ENCODE peak calls at places on chromosome X, in five cellular contexts. J is HCT116, G is neural progenitor cell, H is MM.1S, U is PC-3. B is an unnamed sample. For H3K36me3, the result is how much of the 10 kb centered on the place peaks cover.

GRCh38 chrX:48540015-48540350 is 469 bp downstream of the TBC1D25 start:
- DNase-seq in H (peak), J (peak), G (no peak), U (no peak), B (peak)

GRCh38 chrX:102085706-102086105 is 39.8 kb upstream of the TCEAL2 start:
- DNase-seq in J (no peak), H (no peak), U (no peak), G (no peak), B (no peak)

GRCh38 chrX:119512145-119512800 is 44.0 kb downstream of the SLC25A5 start:
- DNase-seq in J (peak), U (peak), G (peak), H (peak), B (peak)

GRCh38 chrX:67607436-67607835 is 63.6 kb downstream of the AR start:
- DNase-seq in U (no peak), G (no peak), J (no peak), H (no peak), B (no peak)

GRCh38 chrX:6187256-6187655 is 41.4 kb downstream of the NLGN4X start:
- DNase-seq in H (no peak), U (no peak), J (no peak), G (no peak), B (no peak)

GRCh38 chrX:87525771-87526229 is 8.2 kb downstream of the KLHL4 start:
- DNase-seq in U (peak), J (no peak), H (no peak), G (no peak), B (peak)

GRCh38 chrX:46574941-46575381 is 1.4 kb downstream of the CHST7 start:
- DNase-seq in J (no peak), H (peak), U (no peak), G (peak), B (peak)

GRCh38 chrX:7926501-7926900 is 712 bp downstream of the PNPLA4 start:
- DNase-seq in G (no peak), H (no peak), U (peak), J (no peak), B (no peak)

GRCh38 chrX:40094041-40094899 is 3.5 kb downstream of the BCOR start:
- DNase-seq in G (peak), J (no peak), H (peak), U (peak), B (peak)

GRCh38 chrX:116436358-116436816 is at the start of gene SLC6A14:
- DNase-seq in U (peak), J (no peak), G (no peak), H (no peak), B (peak)

GRCh38 chrX:45497290-45497689 is 296.6 kb upstream of the DIPK2B start:
- DNase-seq in H (no peak), G (no peak), U (no peak), J (no peak), B (no peak)

GRCh38 chrX:71996826-71997225 is 86.2 kb downstream of the NHSL2 start:
- DNase-seq in U (no peak), G (peak), H (no peak), J (no peak), B (no peak)

GRCh38 chrX:115591420-115591819 is 30.4 kb downstream of the PLS3 start:
- DNase-seq in G (no peak), J (no peak), H (no peak), U (no peak), B (no peak)

GRCh38 chrX:24242649-24243556 is 71.0 kb downstream of the SUPT20HL2 start:
- DNase-seq in U (no peak), J (no peak), H (peak), G (no peak), B (peak)

GRCh38 chrX:132775230-132775823 is 183.1 kb downstream of the HS6ST2 start:
- DNase-seq in H (no peak), U (no peak), G (no peak), J (no peak), B (no peak)

GRCh38 chrX:73581002-73581628 is 18.1 kb downstream of the CHIC1 start:
- DNase-seq in H (no peak), U (peak), J (no peak), G (no peak), B (peak)

GRCh38 chrX:65690057-65690855 is 22.8 kb downstream of the MSN start:
- DNase-seq in G (no peak), J (no peak), U (peak), H (no peak), B (no peak)

GRCh38 chrX:151082077-151082948 is 94.1 kb upstream of the GPR50 start:
- DNase-seq in G (peak), H (peak), J (peak), U (peak), B (peak)

GRCh38 chrX:130196453-130196852 is 24.7 kb downstream of the RAB33A start:
- DNase-seq in H (no peak), J (no peak), U (no peak), G (no peak), B (no peak)

DNA sequence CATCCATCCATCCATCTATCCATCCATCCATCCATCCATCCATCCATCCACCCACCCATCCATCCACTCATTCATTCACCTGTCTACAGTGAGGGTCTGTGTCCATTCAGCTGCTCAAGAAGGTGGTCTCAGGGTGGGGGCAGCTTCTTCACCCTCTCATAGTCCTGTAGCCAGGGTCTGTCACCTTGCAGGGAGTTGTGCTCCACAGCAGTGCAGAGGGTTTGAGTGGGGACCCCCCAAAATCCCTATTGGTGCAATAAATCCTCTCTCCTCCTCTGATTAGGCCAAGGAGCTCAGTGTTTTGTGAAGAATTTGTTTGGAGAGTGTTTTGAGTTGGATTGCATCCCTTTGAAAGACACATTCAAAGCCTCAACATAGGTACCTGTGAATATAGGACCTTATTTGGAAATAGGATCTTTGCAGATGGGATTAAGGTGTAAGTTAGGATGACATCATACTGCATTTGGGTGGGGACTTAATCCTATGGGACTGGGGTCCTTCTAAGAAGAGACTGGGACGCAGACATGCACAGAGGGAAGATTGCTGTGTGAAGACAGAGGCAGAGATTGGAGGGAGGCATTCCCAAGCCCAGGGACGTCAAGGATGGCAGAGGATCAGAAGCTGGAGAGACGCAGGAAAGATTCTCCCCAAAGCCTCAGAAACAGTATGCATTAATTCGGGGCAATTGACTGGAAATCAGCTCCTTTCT is 12.0 kb downstream of the P2RY8 start:
- DNase-seq in H (no peak), U (no peak), G (no peak), J (no peak), B (no peak)
- TF ChIP-seq EZH2phosphoT487 in H (no peak), U (no peak), G (no peak), J (no peak), B (no peak)

GRCh38 chrX:86146102-86146501 is 2.1 kb upstream of the DACH2 start:
- DNase-seq in H (no peak), G (no peak), J (no peak), U (no peak), B (no peak)

GRCh38 chrX:86154586-86154985 is 6.3 kb downstream of the DACH2 start:
- DNase-seq in G (no peak), H (no peak), J (no peak), U (no peak), B (no peak)

GRCh38 chrX:86149089-86149488 is 838 bp downstream of the DACH2 start:
- DNase-seq in H (no peak), J (no peak), G (peak), U (no peak), B (no peak)

GRCh38 chrX:86148024-86148511 is at the start of gene DACH2:
- DNase-seq in U (peak), G (peak), H (peak), J (no peak), B (peak)

GRCh38 chrX:86148594-86148993 is 343 bp downstream of the DACH2 start:
- DNase-seq in H (no peak), U (no peak), J (no peak), G (peak), B (peak)
- H2AFZ ChIP-seq in H (peak), U (peak), J (no peak), G (peak), B (peak)

DNA sequence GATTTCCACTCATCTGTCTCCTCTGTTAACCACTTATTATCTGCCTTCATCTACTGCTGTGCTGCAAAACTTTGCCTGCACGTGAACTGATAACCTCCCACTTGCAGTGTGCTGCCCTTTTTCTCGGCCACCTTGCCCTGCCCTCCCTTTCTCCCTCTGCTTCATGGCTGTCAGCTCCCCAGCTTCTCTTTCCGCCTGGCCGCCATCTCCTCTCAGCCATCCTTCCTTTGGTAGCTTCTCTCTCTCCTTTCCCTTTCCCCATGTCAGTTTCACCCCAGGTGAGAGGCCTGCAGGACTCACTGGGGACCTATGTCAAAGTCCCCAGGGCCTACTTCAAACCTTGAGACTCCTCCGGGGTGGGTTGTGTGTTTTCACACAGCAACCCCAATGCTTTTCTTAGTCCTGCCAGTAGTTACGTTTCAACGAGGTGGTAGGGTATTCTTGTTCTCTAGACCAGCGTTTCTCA is 6.6 kb downstream of the MSL3 start:
- DNase-seq in U (no peak), G (no peak), J (no peak), H (no peak), B (no peak)
- H3K36me3 ChIP-seq in U (under half), G (under half), J (under half), H (under half), B (under half)

GRCh38 chrX:100743009-100743615 is 11.2 kb upstream of the SYTL4 start:
- DNase-seq in H (no peak), G (no peak), J (no peak), U (no peak), B (no peak)
- TF ChIP-seq EZH2phosphoT487 in H (no peak), G (no peak), J (no peak), U (no peak), B (no peak)

DNA sequence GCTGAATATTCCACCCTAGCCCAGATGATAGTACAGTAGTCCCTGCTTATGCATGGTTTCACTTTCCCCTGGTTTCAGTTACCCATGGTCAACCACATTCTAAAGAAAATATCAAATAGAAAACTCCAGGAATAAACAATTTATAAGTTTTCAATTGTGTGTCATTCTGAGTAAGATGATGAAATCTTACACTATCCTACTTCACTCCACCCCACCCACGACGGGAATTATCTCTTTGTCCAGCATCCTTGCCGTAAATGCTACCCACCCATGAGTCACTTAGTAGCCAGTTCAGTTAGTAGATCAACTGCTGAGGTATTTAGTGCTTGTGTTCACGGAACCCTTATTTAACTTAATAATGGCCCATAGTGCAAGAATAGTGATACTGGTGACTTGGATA is 91.4 kb downstream of the KLHL13 start:
- DNase-seq in U (peak), G (no peak), J (no peak), H (no peak), B (no peak)
- H2AFZ ChIP-seq in U (peak), G (no peak), J (no peak), H (no peak), B (no peak)

DNA sequence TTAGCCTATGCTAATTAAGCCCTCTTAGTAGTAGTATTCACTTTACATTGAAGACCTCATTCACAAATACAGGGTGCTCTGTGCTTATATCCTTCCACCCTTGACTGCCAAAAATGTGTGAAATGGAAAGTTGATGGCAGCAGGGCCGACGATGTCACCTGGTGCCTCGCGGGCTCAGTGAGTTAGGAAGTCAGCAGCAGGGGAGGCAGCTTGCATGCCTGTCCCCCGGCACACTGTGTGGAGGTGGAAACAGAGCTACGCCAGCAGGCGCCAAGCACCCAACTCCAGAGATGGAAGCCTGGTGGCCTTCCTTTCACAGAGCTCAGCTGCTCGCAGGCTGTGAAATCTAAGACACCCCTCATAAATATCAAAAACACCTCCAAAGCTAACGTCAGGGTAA is 8.4 kb downstream of the MSL3 start:
- DNase-seq in G (no peak), J (no peak), U (no peak), H (no peak), B (no peak)
- H3K36me3 ChIP-seq in G (under half), J (under half), U (under half), H (under half), B (under half)

DNA sequence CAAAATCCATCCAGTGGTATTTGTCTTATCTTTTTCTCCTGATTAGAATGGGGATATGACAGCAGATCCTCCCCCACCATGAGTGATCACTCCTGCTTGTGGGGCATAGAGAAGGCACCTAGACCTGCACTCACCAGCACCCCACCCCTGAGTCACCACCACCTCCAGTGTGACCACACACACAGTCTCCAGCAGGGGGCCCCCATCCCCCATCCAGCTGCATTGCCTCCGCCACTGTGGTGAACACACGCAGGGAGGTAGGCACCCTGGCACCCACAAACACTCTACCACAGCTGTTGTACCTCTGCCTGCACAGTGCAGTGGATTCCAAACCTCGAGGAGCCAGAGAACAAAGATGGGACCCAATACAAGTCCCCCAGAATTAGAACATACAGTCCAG is 9.0 kb upstream of the MAGEA8 start:
- DNase-seq in G (peak), H (no peak), J (peak), U (peak), B (peak)
- TF ChIP-seq EZH2phosphoT487 in G (no peak), H (no peak), J (no peak), U (no peak), B (no peak)

DNA sequence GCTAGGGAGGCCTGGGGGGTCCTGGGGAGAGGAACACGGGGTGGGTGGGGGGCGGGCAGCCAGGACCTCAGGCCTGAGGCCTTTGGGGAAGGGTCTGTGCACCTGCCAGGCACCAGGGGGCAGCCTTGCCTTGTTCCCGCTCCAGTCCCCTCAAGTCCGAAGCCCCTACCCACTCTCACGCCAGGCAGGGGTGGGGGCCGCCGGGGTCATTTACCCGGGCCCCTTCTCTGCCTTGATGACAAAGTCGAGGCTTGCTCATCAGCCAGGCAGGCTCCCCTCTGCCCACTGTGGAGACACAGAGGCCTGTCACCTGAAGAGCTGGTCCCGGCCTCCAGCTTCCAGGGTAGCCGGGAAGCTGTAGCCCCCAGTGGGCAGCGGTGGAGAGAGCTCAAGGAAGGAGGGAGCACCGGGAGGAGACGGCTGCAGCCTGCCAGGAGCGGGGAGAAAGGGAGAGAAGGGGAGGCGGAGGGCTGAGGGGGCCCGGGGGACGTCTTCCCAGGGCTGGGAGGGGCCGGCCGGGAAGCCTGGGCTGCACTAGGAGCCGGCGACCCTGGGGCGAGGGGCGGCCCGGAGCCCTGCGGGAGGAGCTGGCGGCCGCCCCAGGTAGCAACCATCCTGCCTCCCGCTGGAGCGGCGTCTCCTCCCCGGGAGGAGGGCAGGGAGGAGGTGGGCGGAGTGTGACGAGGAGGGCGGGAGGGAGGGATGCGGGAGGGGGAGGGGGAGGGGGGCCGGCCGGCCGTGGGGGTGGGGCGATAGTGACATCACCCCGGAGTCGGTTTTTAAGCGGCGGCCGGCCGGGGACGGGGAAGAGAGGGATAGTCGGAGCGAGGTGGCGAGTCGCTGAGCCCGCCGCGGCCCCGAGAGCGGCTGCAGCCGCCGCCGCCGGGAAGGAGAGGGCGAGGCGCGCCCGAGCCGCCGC is at the start of gene SLC6A8:
- DNase-seq in U (peak), J (peak), H (peak), G (peak), B (peak)
- H2AFZ ChIP-seq in U (peak), J (no peak), H (peak), G (no peak), B (no peak)